ENCODE peak calls at places on chromosome 18, in ten cellular contexts. T is brain microvascular endothelial cell; S is stimulated activated CD4-positive, alpha-beta T cell treated with anti-CD3 and anti-CD28 coated beads, Interleukin-4, amount 100 ng/mL, for 48 hours; B is M059J; P is effector memory CD4-positive, alpha-beta T cell; J is LoVo; Q is type B pancreatic cell; M is sciatic nerve; A is fibroblast of the aortic adventitia; C is ACHN. F is an unnamed sample.

GRCh38 chr18:76456018-76456750 is 38.9 kb downstream of the ZNF516 start:
- DNase-seq in T (no peak), S (no peak), B (no peak), P (no peak), J (no peak), Q (peak; percentile 42), M (peak; percentile 42), A (no peak), C (no peak), F (no peak)

GRCh38 chr18:74290831-74291770 is 662 bp downstream of the CYB5A start:
- DNase-seq in T (no peak), S (no peak), B (no peak), P (no peak), J (peak; percentile 63), Q (no peak), M (peak; percentile 68), A (peak; percentile 22), C (no peak), F (no peak)

GRCh38 chr18:32439802-32440201 is 30.9 kb downstream of the GAREM1 start:
- DNase-seq in T (no peak), S (no peak), B (no peak), P (no peak), J (no peak), Q (no peak), M (no peak), A (no peak), C (peak; percentile 21), F (no peak)

GRCh38 chr18:3054785-3055184 is 41.8 kb upstream of the LPIN2 start:
- DNase-seq in T (no peak), S (no peak), B (no peak), P (no peak), J (peak; percentile 55), Q (no peak), M (no peak), A (no peak), C (no peak), F (no peak)

GRCh38 chr18:35582899-35583558 is 1.5 kb downstream of the GALNT1 start:
- DNase-seq in T (peak; percentile 59), S (no peak), B (peak; percentile 43), P (no peak), J (no peak), Q (no peak), M (no peak), A (no peak), C (no peak), F (no peak)

GRCh38 chr18:58887613-58887963 is 22.9 kb downstream of the ZNF532 start:
- DNase-seq in T (peak; percentile 78), S (no peak), B (peak; percentile 97), P (no peak), J (no peak), Q (no peak), M (peak; percentile 81), A (peak; percentile 36), C (no peak), F (peak; percentile 30)

GRCh38 chr18:23143059-23143831 is 8.0 kb downstream of the CABLES1 start:
- DNase-seq in T (no peak), S (no peak), B (peak; percentile 70), P (no peak), J (peak; percentile 81), Q (no peak), M (no peak), A (peak; percentile 62), C (no peak), F (no peak)

GRCh38 chr18:78641689-78642231 is 337.9 kb upstream of the SALL3 start:
- DNase-seq in T (no peak), S (no peak), B (no peak), P (no peak), J (no peak), Q (no peak), M (peak; percentile 2), A (no peak), C (no peak), F (no peak)

GRCh38 chr18:62327977-62328376 is 2.9 kb downstream of the TNFRSF11A start:
- DNase-seq in T (no peak), S (no peak), B (no peak), P (no peak), J (no peak), Q (no peak), M (no peak), A (no peak), C (no peak), F (no peak)

GRCh38 chr18:67875057-67875456 is 358.5 kb upstream of the DSEL start:
- DNase-seq in T (no peak), S (no peak), B (peak; percentile 64), P (no peak), J (no peak), Q (no peak), M (no peak), A (no peak), C (no peak), F (no peak)

GRCh38 chr18:51666717-51667320 is 469.3 kb upstream of the MEX3C start:
- DNase-seq in T (peak; percentile 24), S (no peak), B (peak; percentile 10), P (no peak), J (no peak), Q (no peak), M (peak; percentile 64), A (peak; percentile 16), C (no peak), F (no peak)

GRCh38 chr18:59697236-59697932 is at the start of gene CCBE1:
- DNase-seq in T (peak; percentile 55), S (peak; percentile 43), B (peak; percentile 43), P (no peak), J (peak; percentile 30), Q (peak; percentile 92), M (peak; percentile 71), A (peak; percentile 74), C (peak; percentile 84), F (no peak)

GRCh38 chr18:11849845-11850747 is 1.1 kb upstream of the CHMP1B start:
- DNase-seq in T (peak; percentile 98), S (peak; percentile 16), B (peak; percentile 94), P (peak; percentile 66), J (peak; percentile 58), Q (no peak), M (peak; percentile 79), A (peak; percentile 93), C (peak; percentile 69), F (peak; percentile 29)

GRCh38 chr18:56823986-56824385 is 172.8 kb downstream of the WDR7 start:
- DNase-seq in T (no peak), S (no peak), B (no peak), P (no peak), J (no peak), Q (no peak), M (no peak), A (peak; percentile 32), C (no peak), F (no peak)